ENCODE peak calls at places on chromosomes 16 and 17, in four cellular contexts. Z is GM03348; C is activated naive CD8-positive, alpha-beta T cell treated with anti-CD3 and anti-CD28 coated beads, Interleukin-2, amount 50 U/mL, for 16 hours; U is pons. G is an unnamed sample.

GRCh38 chr17:65222216-65222738 is 85.1 kb downstream of the RGS9 start:
- DNase-seq in U (no peak), Z (peak; percentile 23), C (no peak), G (no peak)

GRCh38 chr17:57858838-57859237 is 9.0 kb upstream of the MRPS23 start:
- DNase-seq in U (no peak), Z (no peak), C (no peak), G (no peak)

GRCh38 chr16:14244344-14245010 is 173.4 kb downstream of the MRTFB start:
- DNase-seq in C (no peak), Z (peak; percentile 19), U (no peak), G (no peak)

GRCh38 chr16:1082266-1082951 is 9.9 kb downstream of the SSTR5 start:
- DNase-seq in C (no peak), U (no peak), Z (no peak), G (no peak)

GRCh38 chr16:23663918-23664317 is 14.8 kb upstream of the PLK1 start:
- DNase-seq in Z (no peak), U (no peak), C (no peak), G (no peak)

GRCh38 chr17:50501906-50502642 is 6.2 kb upstream of the MYCBPAP start:
- DNase-seq in C (no peak), Z (no peak), U (no peak), G (no peak)

GRCh38 chr17:50877838-50878237 is 11.7 kb upstream of the TOB1 start:
- DNase-seq in Z (no peak), U (no peak), C (no peak), G (no peak)

GRCh38 chr16:15425861-15426260 is 8.5 kb upstream of the BMERB1 start:
- DNase-seq in Z (no peak), C (no peak), U (no peak), G (no peak)

GRCh38 chr17:71959129-71959528 is 161.7 kb upstream of the SOX9 start:
- DNase-seq in C (no peak), Z (peak; percentile 39), U (no peak), G (no peak)

GRCh38 chr17:37322106-37322505 is 53.7 kb upstream of the C17orf78 start:
- DNase-seq in U (no peak), Z (no peak), C (no peak), G (no peak)

GRCh38 chr16:63129411-63130125 is 1093.3 kb upstream of the CDH8 start:
- DNase-seq in U (no peak), Z (no peak), C (no peak), G (no peak)

GRCh38 chr16:68668266-68668665 is 23.2 kb downstream of the CDH3 start:
- DNase-seq in U (no peak), Z (peak; percentile 31), C (no peak), G (no peak)

GRCh38 chr17:38958326-38958725 is 8.9 kb downstream of the FBXO47 start:
- DNase-seq in Z (peak; percentile 6), C (no peak), U (no peak), G (no peak)

GRCh38 chr17:4142107-4142900 is 526 bp downstream of the ZZEF1 start:
- DNase-seq in U (no peak), C (no peak), Z (peak; percentile 63), G (no peak)

GRCh38 chr16:81350306-81350615 is 35.5 kb downstream of the GAN start:
- DNase-seq in C (no peak), U (no peak), Z (no peak), G (no peak)

GRCh38 chr17:45846223-45846622 is 1.5 kb downstream of the SPPL2C start:
- DNase-seq in U (no peak), C (no peak), Z (no peak), G (no peak)

GRCh38 chr17:31134526-31134925 is 39.7 kb downstream of the NF1 start:
- DNase-seq in Z (no peak), C (no peak), U (no peak), G (no peak)

GRCh38 chr16:8928467-8928957 is 35.2 kb downstream of the USP7 start:
- DNase-seq in U (no peak), C (no peak), Z (no peak), G (no peak)

GRCh38 chr16:64489449-64489848 is 632.4 kb downstream of the CDH11 start:
- DNase-seq in C (no peak), Z (no peak), U (no peak), G (no peak)

GRCh38 chr16:50273888-50274770 is 7.8 kb downstream of the ADCY7 start:
- DNase-seq in U (peak; percentile 45), Z (no peak), C (no peak), G (no peak)

GRCh38 chr16:3842994-3843393 is 37.5 kb downstream of the CREBBP start:
- DNase-seq in Z (peak; percentile 71), C (no peak), U (no peak), G (no peak)

GRCh38 chr16:1046271-1046955 is 26.1 kb upstream of the SSTR5 start:
- DNase-seq in C (no peak), U (peak; percentile 89), Z (no peak), G (peak; percentile 94)

GRCh38 chr17:79680381-79680780 is 50.4 kb upstream of the ENPP7 start:
- DNase-seq in U (no peak), C (no peak), Z (no peak), G (no peak)

GRCh38 chr16:2296662-2297505 is 29.0 kb upstream of the RNPS1 start:
- DNase-seq in Z (peak; percentile 81), C (no peak), U (no peak), G (no peak)

GRCh38 chr17:64146418-64147109 is 16.6 kb upstream of the ERN1 start:
- DNase-seq in U (peak; percentile 53), Z (peak; percentile 60), C (peak; percentile 11), G (peak; percentile 76)

GRCh38 chr16:20707461-20707860 is 10.0 kb upstream of the ACSM1 start:
- DNase-seq in U (no peak), C (no peak), Z (no peak), G (no peak)

GRCh38 chr17:76414334-76415295 is 30.2 kb downstream of the SPHK1 start:
- DNase-seq in C (no peak), U (peak; percentile 54), Z (peak; percentile 44), G (peak; percentile 86)

GRCh38 chr16:57530531-57531252 is 5.7 kb downstream of the CCDC102A start:
- DNase-seq in U (no peak), C (no peak), Z (no peak), G (no peak)

GRCh38 chr17:72193395-72194106 is 72.7 kb downstream of the SOX9 start:
- DNase-seq in U (no peak), Z (no peak), C (no peak), G (no peak)

GRCh38 chr17:10751569-10751968 is 21.7 kb upstream of the TMEM220 start:
- DNase-seq in C (no peak), Z (no peak), U (no peak), G (no peak)

G was measured in Ammon's horn.